ENCODE peak calls at places on chromosome 9, in four cellular contexts. One of them, this sample, is unnamed.
A peak's percentile ranks its signal among the peaks of the same experiment; 100 is the strongest.

GRCh38 chr9:129110740-129111142 is at the start of gene CRAT:
- DNase-seq in psoas muscle: peak; percentile 98
- DNase-seq in Calu3: peak; percentile 92
- DNase-seq in AG10803: peak; percentile 94
- DNase-seq in this sample: peak; percentile 95

GRCh38 chr9:127921592-127922120 is 4.8 kb upstream of the ST6GALNAC4 start:
- DNase-seq in psoas muscle: peak; percentile 79
- DNase-seq in Calu3: peak; percentile 73
- DNase-seq in AG10803: no peak
- DNase-seq in this sample: peak; percentile 79

GRCh38 chr9:27184556-27185351 is 75.7 kb downstream of the TEK start:
- DNase-seq in Calu3: no peak
- DNase-seq in AG10803: peak; percentile 23
- DNase-seq in psoas muscle: no peak
- DNase-seq in this sample: no peak

GRCh38 chr9:6782981-6783380 is 25.2 kb downstream of the KDM4C start:
- DNase-seq in AG10803: no peak
- DNase-seq in psoas muscle: no peak
- DNase-seq in Calu3: no peak
- DNase-seq in this sample: no peak

GRCh38 chr9:98791147-98792095 is 4.9 kb downstream of the ANKS6 start:
- DNase-seq in AG10803: peak; percentile 98
- DNase-seq in psoas muscle: peak; percentile 88
- DNase-seq in Calu3: peak; percentile 86
- DNase-seq in this sample: peak; percentile 89

GRCh38 chr9:117414906-117415583 is at the start of gene ASTN2:
- DNase-seq in Calu3: peak; percentile 8
- DNase-seq in AG10803: peak; percentile 2
- DNase-seq in psoas muscle: peak; percentile 22
- DNase-seq in this sample: no peak

GRCh38 chr9:70260606-70261005 is 1.8 kb downstream of the SMC5 start:
- DNase-seq in Calu3: no peak
- DNase-seq in AG10803: no peak
- DNase-seq in psoas muscle: no peak
- DNase-seq in this sample: no peak

GRCh38 chr9:121744002-121744686 is 92.7 kb downstream of the DAB2IP start:
- DNase-seq in psoas muscle: peak; percentile 65
- DNase-seq in Calu3: peak; percentile 68
- DNase-seq in AG10803: peak; percentile 75
- DNase-seq in this sample: peak; percentile 52

GRCh38 chr9:3848445-3849114 is 322.8 kb upstream of the RFX3 start:
- DNase-seq in AG10803: no peak
- DNase-seq in psoas muscle: no peak
- DNase-seq in Calu3: peak; percentile 46
- DNase-seq in this sample: no peak

GRCh38 chr9:120833311-120833710 is 9.4 kb downstream of the PSMD5 start:
- DNase-seq in psoas muscle: no peak
- DNase-seq in AG10803: no peak
- DNase-seq in Calu3: no peak
- DNase-seq in this sample: no peak

GRCh38 chr9:6054280-6055099 is 39.1 kb upstream of the RANBP6 start:
- DNase-seq in AG10803: peak; percentile 69
- DNase-seq in psoas muscle: peak; percentile 48
- DNase-seq in Calu3: peak; percentile 60
- DNase-seq in this sample: peak; percentile 30

GRCh38 chr9:106111039-106111740 is 416.8 kb downstream of the TMEM38B start:
- DNase-seq in psoas muscle: no peak
- DNase-seq in Calu3: no peak
- DNase-seq in AG10803: no peak
- DNase-seq in this sample: no peak

GRCh38 chr9:94675008-94675841 is 35.9 kb upstream of the FBP1 start:
- DNase-seq in psoas muscle: no peak
- DNase-seq in AG10803: peak; percentile 95
- DNase-seq in Calu3: no peak
- DNase-seq in this sample: peak; percentile 30

GRCh38 chr9:124297553-124297905 is 39.8 kb downstream of the NEK6 start:
- DNase-seq in AG10803: peak; percentile 98
- DNase-seq in Calu3: peak; percentile 82
- DNase-seq in psoas muscle: peak; percentile 71
- DNase-seq in this sample: peak; percentile 63

GRCh38 chr9:113431181-113431580 is 20.6 kb downstream of the C9orf43 start:
- DNase-seq in psoas muscle: no peak
- DNase-seq in Calu3: no peak
- DNase-seq in AG10803: no peak
- DNase-seq in this sample: no peak

GRCh38 chr9:69471433-69471832 is 146.4 kb downstream of the ENTREP1 start:
- DNase-seq in psoas muscle: no peak
- DNase-seq in Calu3: no peak
- DNase-seq in AG10803: no peak
- DNase-seq in this sample: no peak

GRCh38 chr9:14993061-14993800 is 83.0 kb upstream of the FREM1 start:
- DNase-seq in psoas muscle: peak; percentile 85
- DNase-seq in Calu3: no peak
- DNase-seq in AG10803: peak; percentile 84
- DNase-seq in this sample: peak; percentile 59

GRCh38 chr9:124840300-124840833 is 12.9 kb upstream of the WDR38 start:
- DNase-seq in AG10803: no peak
- DNase-seq in Calu3: no peak
- DNase-seq in psoas muscle: peak; percentile 66
- DNase-seq in this sample: no peak

GRCh38 chr9:14347408-14348224 is 33.7 kb upstream of the NFIB start:
- DNase-seq in AG10803: peak; percentile 3
- DNase-seq in Calu3: peak; percentile 34
- DNase-seq in psoas muscle: peak; percentile 74
- DNase-seq in this sample: no peak

GRCh38 chr9:133477992-133478850 is 678 bp downstream of the SLC2A6 start:
- DNase-seq in AG10803: peak; percentile 25
- DNase-seq in psoas muscle: no peak
- DNase-seq in Calu3: no peak
- DNase-seq in this sample: no peak

GRCh38 chr9:134189167-134189474 is 24.8 kb upstream of the RNU6ATAC start:
- DNase-seq in AG10803: no peak
- DNase-seq in Calu3: no peak
- DNase-seq in psoas muscle: peak; percentile 10
- DNase-seq in this sample: peak; percentile 9

GRCh38 chr9:12859704-12860251 is 85.0 kb downstream of the LURAP1L start:
- DNase-seq in AG10803: peak; percentile 87
- DNase-seq in Calu3: peak; percentile 50
- DNase-seq in psoas muscle: no peak
- DNase-seq in this sample: no peak

GRCh38 chr9:1977026-1977425 is 38.1 kb upstream of the SMARCA2 start:
- DNase-seq in Calu3: no peak
- DNase-seq in psoas muscle: no peak
- DNase-seq in AG10803: no peak
- DNase-seq in this sample: no peak

GRCh38 chr9:125550216-125550614 is 156.8 kb downstream of the MAPKAP1 start:
- DNase-seq in AG10803: peak; percentile 44
- DNase-seq in psoas muscle: no peak
- DNase-seq in Calu3: no peak
- DNase-seq in this sample: no peak

GRCh38 chr9:71737455-71737854 is 30.9 kb downstream of the CEMIP2 start:
- DNase-seq in psoas muscle: no peak
- DNase-seq in AG10803: no peak
- DNase-seq in Calu3: no peak
- DNase-seq in this sample: no peak

GRCh38 chr9:104931256-104931655 is 3.3 kb upstream of the ABCA1 start:
- DNase-seq in Calu3: no peak
- DNase-seq in AG10803: no peak
- DNase-seq in psoas muscle: no peak
- DNase-seq in this sample: no peak

GRCh38 chr9:107342762-107343161 is 59.7 kb downstream of the RAD23B start:
- DNase-seq in psoas muscle: no peak
- DNase-seq in AG10803: no peak
- DNase-seq in Calu3: no peak
- DNase-seq in this sample: no peak

GRCh38 chr9:87336914-87337333 is 160.7 kb upstream of the DAPK1 start:
- DNase-seq in Calu3: peak; percentile 51
- DNase-seq in AG10803: peak; percentile 88
- DNase-seq in psoas muscle: no peak
- DNase-seq in this sample: no peak

GRCh38 chr9:111399772-111400563 is 69.9 kb upstream of the OR2K2 start:
- DNase-seq in AG10803: peak; percentile 10
- DNase-seq in psoas muscle: no peak
- DNase-seq in Calu3: peak; percentile 57
- DNase-seq in this sample: no peak

GRCh38 chr9:104971521-104971920 is 43.6 kb upstream of the ABCA1 start:
- DNase-seq in Calu3: no peak
- DNase-seq in psoas muscle: no peak
- DNase-seq in AG10803: no peak
- DNase-seq in this sample: no peak

GRCh38 chr9:6007770-6008168 is 7.7 kb downstream of the RANBP6 start:
- DNase-seq in Calu3: peak; percentile 73
- DNase-seq in psoas muscle: peak; percentile 83
- DNase-seq in AG10803: peak; percentile 55
- DNase-seq in this sample: peak; percentile 60

GRCh38 chr9:128026255-128027165 is 40.6 kb downstream of the NAIF1 start:
- DNase-seq in Calu3: no peak
- DNase-seq in AG10803: no peak
- DNase-seq in psoas muscle: no peak
- DNase-seq in this sample: peak; percentile 8

GRCh38 chr9:88680041-88680440 is 145.1 kb downstream of the NXNL2 start:
- DNase-seq in psoas muscle: no peak
- DNase-seq in Calu3: no peak
- DNase-seq in AG10803: peak; percentile 12
- DNase-seq in this sample: no peak

GRCh38 chr9:107707915-107708441 is 218.4 kb upstream of the KLF4 start:
- DNase-seq in psoas muscle: no peak
- DNase-seq in Calu3: no peak
- DNase-seq in AG10803: peak; percentile 66
- DNase-seq in this sample: no peak

GRCh38 chr9:108535526-108535925 is 320.3 kb downstream of the ACTL7B start:
- DNase-seq in AG10803: no peak
- DNase-seq in Calu3: no peak
- DNase-seq in psoas muscle: no peak
- DNase-seq in this sample: no peak

GRCh38 chr9:93493949-93494348 is 40.6 kb upstream of the FAM120AOS start:
- DNase-seq in AG10803: no peak
- DNase-seq in Calu3: no peak
- DNase-seq in psoas muscle: no peak
- DNase-seq in this sample: no peak

GRCh38 chr9:137055385-137056364 is 1.8 kb upstream of the ENTPD2 start:
- DNase-seq in Calu3: peak; percentile 65
- DNase-seq in psoas muscle: peak; percentile 79
- DNase-seq in AG10803: peak; percentile 43
- DNase-seq in this sample: peak; percentile 88

GRCh38 chr9:105697871-105698270 is 3.5 kb downstream of the TMEM38B start:
- DNase-seq in Calu3: no peak
- DNase-seq in AG10803: no peak
- DNase-seq in psoas muscle: no peak
- DNase-seq in this sample: no peak

GRCh38 chr9:32378496-32378895 is 5.9 kb upstream of the ACO1 start:
- DNase-seq in AG10803: peak; percentile 77
- DNase-seq in psoas muscle: no peak
- DNase-seq in Calu3: peak; percentile 28
- DNase-seq in this sample: peak; percentile 56

This sample was measured in tibial nerve.